ENCODE peak calls at places on chromosomes 5 and 9, in eight cellular contexts. B is ovary; N is HTR-8/SVneo; R is substantia nigra; U is activated CD8-positive, alpha-beta memory T cell treated with anti-CD3 and anti-CD28 coated beads, Interleukin-2, amount 50 U/mL, for 4 hours; X is RKO; A is amniotic epithelial cell; S is mucosa of descending colon. D is an unnamed sample.

GRCh38 chr5:67942451-67942830 is 273.1 kb upstream of the PIK3R1 start:
- DNase-seq in U (no peak), B (no peak), S (no peak), N (no peak), A (no peak), R (no peak), X (no peak), D (no peak)

GRCh38 chr9:27866741-27867140 is 293.5 kb upstream of the C9orf72 start:
- DNase-seq in S (no peak), U (no peak), R (no peak), N (no peak), A (no peak), B (no peak), X (no peak), D (no peak)

GRCh38 chr9:83937861-83938455 is 16.7 kb upstream of the KIF27 start:
- DNase-seq in X (peak; percentile 72), N (peak; percentile 41), R (no peak), U (no peak), B (no peak), A (peak; percentile 78), S (peak; percentile 44), D (peak; percentile 74)

GRCh38 chr5:6950250-6950649 is 237.0 kb downstream of the TENT4A start:
- DNase-seq in U (no peak), X (peak; percentile 50), A (no peak), B (no peak), N (no peak), R (no peak), S (no peak), D (no peak)

GRCh38 chr9:13268469-13268868 is 11.0 kb downstream of the MPDZ start:
- DNase-seq in N (peak; percentile 14), S (no peak), R (no peak), U (no peak), X (peak; percentile 28), B (no peak), A (peak; percentile 88), D (no peak)

GRCh38 chr9:99485461-99485860 is 263.4 kb downstream of the SEC61B start:
- DNase-seq in U (no peak), N (no peak), R (no peak), A (peak; percentile 3), B (no peak), S (no peak), X (no peak), D (no peak)

GRCh38 chr9:136441191-136441680 is 1.6 kb upstream of the INPP5E start:
- DNase-seq in X (peak; percentile 61), N (no peak), S (no peak), R (no peak), A (no peak), B (no peak), U (no peak), D (no peak)

GRCh38 chr9:35826071-35826701 is 2.3 kb downstream of the FAM221B start:
- DNase-seq in A (peak; percentile 71), R (no peak), B (no peak), N (peak; percentile 49), X (peak; percentile 57), U (no peak), S (peak; percentile 66), D (no peak)

GRCh38 chr9:130482463-130482862 is 37.7 kb downstream of the ASS1 start:
- DNase-seq in R (no peak), S (no peak), N (no peak), X (no peak), U (no peak), A (peak; percentile 12), B (no peak), D (no peak)

GRCh38 chr9:109253637-109254284 is 67.1 kb downstream of the EPB41L4B start:
- DNase-seq in S (no peak), A (peak; percentile 64), X (peak; percentile 23), U (no peak), B (peak; percentile 43), R (no peak), N (no peak), D (no peak)

GRCh38 chr5:63401434-63402046 is 560.7 kb downstream of the HTR1A start:
- DNase-seq in R (peak; percentile 1), S (peak; percentile 72), N (no peak), U (no peak), A (peak; percentile 14), X (peak; percentile 61), B (peak; percentile 63), D (no peak)

GRCh38 chr5:9722826-9723225 is 92.7 kb upstream of the TAS2R1 start:
- DNase-seq in A (no peak), X (no peak), B (no peak), R (no peak), N (no peak), S (no peak), U (no peak), D (no peak)